ENCODE peak calls at places on chromosomes 7 and 10, in six cellular contexts. H, B, W, Q, F and R are unnamed samples.

GRCh38 chr10:132654708-132655661 is 117.4 kb downstream of the INPP5A start:
- DNase-seq in B (peak), W (peak), H (peak), F (no peak), Q (peak), R (peak)

GRCh38 chr10:124713679-124714298 is 30.4 kb downstream of the FAM53B start:
- DNase-seq in F (no peak), B (no peak), H (no peak), Q (no peak), W (no peak), R (no peak)

GRCh38 chr10:133236411-133237240 is 1.0 kb upstream of the VENTX start:
- DNase-seq in H (no peak), Q (no peak), F (no peak), B (no peak), W (no peak), R (no peak)

GRCh38 chr10:46033602-46034011 is 3.2 kb upstream of the NCOA4 start:
- DNase-seq in B (peak), W (peak), H (no peak), F (no peak), Q (peak), R (peak)

GRCh38 chr7:64206903-64207302 is at the start of gene ZNF735:
- DNase-seq in W (no peak), Q (no peak), B (no peak), F (no peak), H (no peak), R (no peak)

GRCh38 chr10:68082815-68083395 is 7.8 kb upstream of the HERC4 start:
- DNase-seq in W (peak), Q (peak), B (peak), F (no peak), H (no peak), R (peak)

GRCh38 chr7:101532000-101532399 is 97.1 kb downstream of the MYL10 start:
- DNase-seq in B (no peak), F (no peak), H (no peak), Q (no peak), W (no peak), R (no peak)

GRCh38 chr7:142319970-142320369 is 62.1 kb upstream of the PRSS58 start:
- DNase-seq in Q (peak), W (no peak), F (no peak), B (no peak), H (no peak), R (no peak)

GRCh38 chr7:11181590-11181989 is 207.9 kb downstream of the PHF14 start:
- DNase-seq in W (no peak), Q (no peak), F (no peak), H (no peak), B (no peak), R (no peak)